ENCODE peak calls at places on chromosomes 11 and 22, in seven cellular contexts. A is lower lobe of right lung, P is A549, R is heart right ventricle, U is Panc1, F is Caco-2, T is right lobe of liver. Q is an unnamed sample. For H3K4me1, the result is how much of the 10 kb centered on the place peaks cover.

GRCh38 chr11:8597182-8597581 is 3.2 kb upstream of the STK33 start:
- DNase-seq in R (no peak), P (peak), F (no peak), A (no peak), U (no peak), T (no peak), Q (peak)

GRCh38 chr11:119284344-119285157 is 32.4 kb downstream of the MCAM start:
- DNase-seq in T (no peak), R (no peak), U (peak), F (no peak), P (peak), A (no peak), Q (no peak)

GRCh38 chr11:40129276-40129675 is 1330.2 kb downstream of the LRRC4C start:
- DNase-seq in A (no peak), P (no peak), F (no peak), T (no peak), R (no peak), U (no peak), Q (no peak)

GRCh38 chr11:128759597-128759996 is 65.7 kb downstream of the FLI1 start:
- DNase-seq in A (no peak), P (no peak), U (no peak), T (no peak), F (no peak), R (no peak), Q (peak)

GRCh38 chr22:47190276-47190956 is 428.0 kb downstream of the TBC1D22A start:
- DNase-seq in T (no peak), A (peak), R (no peak), U (no peak), P (no peak), F (peak), Q (peak)

GRCh38 chr22:27581688-27582087 is 219.9 kb downstream of the MN1 start:
- DNase-seq in F (no peak), P (no peak), R (peak), A (peak), T (no peak), U (no peak), Q (no peak)

GRCh38 chr22:26529345-26529744 is 17.1 kb upstream of the TFIP11 start:
- DNase-seq in R (no peak), F (no peak), U (no peak), A (no peak), T (peak), P (no peak), Q (no peak)

GRCh38 chr11:6385046-6385777 is 5.1 kb upstream of the SMPD1 start:
- DNase-seq in F (no peak), U (no peak), A (no peak), T (no peak), P (no peak), R (no peak), Q (no peak)

GRCh38 chr11:37984991-37985390 is 1387.0 kb upstream of the RAG2 start:
- DNase-seq in U (no peak), T (no peak), P (no peak), A (no peak), F (no peak), R (no peak), Q (no peak)

GRCh38 chr22:35727436-35727835 is 9.8 kb downstream of the APOL5 start:
- DNase-seq in F (no peak), T (no peak), U (no peak), R (no peak), A (no peak), P (no peak), Q (no peak)

GRCh38 chr11:17328856-17329490 is 22.6 kb upstream of the NCR3LG1 start:
- DNase-seq in A (no peak), U (no peak), F (no peak), R (no peak), T (no peak), P (no peak), Q (no peak)

GRCh38 chr11:66646875-66647274 is 8.4 kb downstream of the RBM4 start:
- DNase-seq in T (no peak), P (no peak), F (no peak), A (no peak), R (no peak), U (no peak), Q (no peak)

GRCh38 chr11:105937331-105937730 is 84.7 kb downstream of the MSANTD4 start:
- DNase-seq in P (no peak), R (no peak), A (no peak), T (no peak), U (peak), F (no peak), Q (no peak)

GRCh38 chr22:47198801-47199251 is 436.4 kb downstream of the TBC1D22A start:
- DNase-seq in P (no peak), F (no peak), A (no peak), T (no peak), U (no peak), R (no peak), Q (peak)

GRCh38 chr11:299081-299891 is at the start of gene IFITM5:
- DNase-seq in F (no peak), A (peak), U (no peak), T (peak), R (peak), P (no peak), Q (peak)

GRCh38 chr11:19935507-19935906 is 222.9 kb downstream of the NAV2 start:
- DNase-seq in U (no peak), T (no peak), P (no peak), R (no peak), F (no peak), A (no peak), Q (peak)

GRCh38 chr11:74019104-74019738 is 10.3 kb upstream of the UCP3 start:
- DNase-seq in A (no peak), U (no peak), P (no peak), F (no peak), T (peak), R (peak), Q (no peak)

GRCh38 chr22:41902016-41902415 is 12.9 kb downstream of the SHISA8 start:
- DNase-seq in R (no peak), F (no peak), T (no peak), U (no peak), A (no peak), P (no peak), Q (no peak)

GRCh38 chr11:67558084-67558772 is 25.4 kb upstream of the GSTP1 start:
- DNase-seq in R (peak), T (peak), F (no peak), A (peak), U (no peak), P (no peak), Q (peak)

DNA sequence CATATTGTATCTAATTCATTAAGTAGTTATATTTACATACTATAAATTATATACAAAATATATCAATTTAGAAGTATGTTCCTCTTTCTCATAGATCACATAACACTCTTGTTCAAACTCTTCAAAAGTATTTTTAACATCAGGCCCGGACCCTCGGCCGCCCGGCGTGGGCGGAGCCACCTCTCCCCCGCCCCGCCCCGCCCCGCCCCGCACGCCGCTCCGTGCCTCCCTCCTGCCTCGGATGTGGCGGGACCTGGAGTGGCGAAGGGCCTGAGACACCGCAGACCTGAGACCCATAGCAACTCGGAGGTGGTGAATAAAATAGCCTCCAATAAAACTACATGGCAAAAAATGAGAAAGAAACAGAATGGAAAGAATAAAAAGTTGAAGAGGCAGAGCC is 105.9 kb upstream of the BDNF start:
- DNase-seq in A (no peak), T (no peak), F (no peak), P (no peak), R (no peak), U (no peak), Q (no peak)
- H3K4me1 ChIP-seq in A (under half), T (under half), F (under half), P (under half), R (under half), U (under half), Q (under half)

GRCh38 chr22:46081831-46082210 is 68.5 kb upstream of the PPARA start:
- DNase-seq in R (peak), U (no peak), A (peak), F (no peak), P (no peak), T (peak), Q (no peak)
- H3K4me1 ChIP-seq in R (half or more), U (half or more), A (half or more), F (under half), P (half or more), T (half or more), Q (half or more)

DNA sequence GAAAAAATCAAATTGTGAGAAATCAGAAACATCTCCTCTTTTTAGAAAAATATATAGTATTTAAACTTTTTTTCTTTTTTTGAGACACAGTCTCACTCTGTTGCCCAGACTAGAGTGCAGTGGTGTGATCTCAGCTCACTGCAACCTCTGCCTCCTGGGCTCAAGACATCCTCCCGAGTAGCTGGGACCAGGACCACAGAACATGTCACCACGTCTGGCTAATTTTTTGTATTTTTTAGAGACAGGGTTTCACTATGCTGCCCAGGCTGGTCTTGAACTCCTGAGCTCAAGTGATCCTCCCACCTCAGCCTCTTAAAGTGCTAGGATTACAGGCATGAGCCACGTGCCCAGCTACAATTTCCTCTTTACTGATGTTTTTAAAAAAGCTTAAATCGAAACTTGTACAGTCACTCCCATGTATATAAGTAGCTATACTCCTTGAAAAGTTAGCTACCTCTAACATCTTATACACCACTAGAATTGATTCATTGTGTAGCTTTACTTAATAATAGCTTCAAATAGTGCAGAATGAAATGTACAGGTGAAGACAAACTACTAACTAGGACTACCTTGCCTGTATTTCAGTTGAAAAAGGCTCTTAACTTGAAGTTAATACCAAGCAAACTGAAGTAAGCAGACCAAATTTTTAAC is 10.3 kb downstream of the EIF4G2 start:
- DNase-seq in U (no peak), R (no peak), T (no peak), P (no peak), A (no peak), F (no peak), Q (no peak)
- H3K4me1 ChIP-seq in U (under half), R (under half), T (under half), P (under half), A (half or more), F (under half), Q (under half)

GRCh38 chr11:65430406-65431217 is 8.0 kb downstream of the NEAT1 start:
- DNase-seq in A (no peak), T (peak), P (no peak), U (no peak), R (no peak), F (no peak), Q (no peak)
- H3K4me1 ChIP-seq in A (half or more), T (under half), P (half or more), U (half or more), R (half or more), F (under half), Q (half or more)

GRCh38 chr22:31496007-31496734 is at the start of gene SFI1:
- DNase-seq in P (peak), U (peak), F (peak), R (peak), A (peak), T (peak), Q (peak)

GRCh38 chr22:31497148-31497938 is 1.0 kb downstream of the SFI1 start:
- DNase-seq in A (no peak), P (no peak), R (no peak), F (no peak), T (no peak), U (no peak), Q (no peak)

GRCh38 chr22:31492151-31492550 is 2.5 kb upstream of the EIF4ENIF1 start:
- DNase-seq in T (no peak), U (no peak), F (no peak), P (no peak), A (no peak), R (no peak), Q (no peak)

GRCh38 chr22:31496735-31497146 is 405 bp downstream of the SFI1 start:
- DNase-seq in P (no peak), R (peak), F (no peak), A (peak), T (peak), U (no peak), Q (no peak)

DNA sequence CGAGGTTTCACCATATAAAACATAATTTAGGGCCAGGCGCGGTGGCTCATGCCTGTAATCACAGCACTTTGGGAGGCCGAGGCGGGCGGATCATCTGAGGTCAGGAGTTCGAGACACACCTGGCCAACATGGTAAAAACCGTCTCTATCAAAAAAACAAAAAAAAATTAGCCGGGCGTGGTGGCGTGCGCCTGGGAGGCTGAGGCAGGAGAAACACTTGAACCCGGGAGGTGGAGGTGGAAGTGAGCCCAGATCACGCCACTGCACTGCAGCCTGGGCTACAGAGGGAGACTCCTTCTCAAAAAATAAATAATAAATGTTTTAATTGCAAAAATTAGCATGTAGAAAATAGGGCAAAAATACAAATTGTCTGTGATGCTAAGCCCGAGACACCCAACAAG is 993 bp upstream of the SFI1 start:
- DNase-seq in F (no peak), R (no peak), U (no peak), T (no peak), A (no peak), P (no peak), Q (no peak)
- H3K4me1 ChIP-seq in F (under half), R (under half), U (under half), T (under half), A (under half), P (under half), Q (under half)

GRCh38 chr11:65218446-65218845 is 36.7 kb downstream of the CAPN1 start:
- DNase-seq in P (no peak), T (no peak), R (no peak), F (no peak), A (no peak), U (no peak), Q (no peak)
- H3K4me1 ChIP-seq in P (under half), T (under half), R (under half), F (under half), A (under half), U (under half), Q (under half)

GRCh38 chr11:69352715-69353325 is 58.9 kb downstream of the MYEOV start:
- DNase-seq in U (peak), A (peak), P (peak), T (no peak), F (no peak), R (no peak), Q (peak)
- H3K4me1 ChIP-seq in U (under half), A (under half), P (half or more), T (under half), F (under half), R (under half), Q (half or more)

GRCh38 chr22:28780296-28780695 is 7.8 kb downstream of the CCDC117 start:
- DNase-seq in A (no peak), R (no peak), U (no peak), P (no peak), T (no peak), F (no peak), Q (no peak)
- H3K4me1 ChIP-seq in A (under half), R (under half), U (under half), P (under half), T (under half), F (under half), Q (under half)

DNA sequence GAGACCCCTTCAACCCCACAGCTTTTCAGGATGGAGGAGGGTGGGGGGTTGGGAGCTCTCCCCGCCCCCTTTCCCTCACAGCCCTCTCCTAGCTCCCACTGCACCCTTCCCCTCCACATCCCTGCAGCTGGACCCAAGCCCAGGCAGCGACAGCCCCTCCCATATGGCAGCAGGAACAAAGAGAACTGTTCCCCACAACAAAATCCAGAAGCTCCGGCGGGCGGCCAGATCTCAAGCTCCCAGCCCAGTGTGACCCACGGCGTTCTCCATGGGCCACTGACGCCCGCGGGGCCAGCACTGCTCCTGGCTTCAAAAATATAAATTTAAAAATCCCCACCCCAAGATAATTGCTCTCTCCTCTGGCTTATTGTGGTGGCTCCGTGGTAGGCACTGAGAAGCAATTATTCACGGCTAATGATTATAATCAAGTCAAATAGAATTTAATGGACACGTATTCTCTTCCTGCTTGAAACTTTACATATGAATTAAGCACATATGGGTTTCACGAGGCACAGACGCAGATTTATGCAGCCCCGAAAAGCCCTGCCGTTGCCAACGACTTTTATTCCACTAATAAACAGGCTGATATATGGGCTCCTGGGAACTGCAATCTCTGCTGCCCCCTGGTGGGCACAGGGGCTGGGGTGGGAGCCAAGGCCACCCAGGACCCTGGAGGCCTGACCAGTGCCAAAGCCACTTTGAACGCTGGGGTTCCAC is 17.6 kb downstream of the MACROD1 start:
- DNase-seq in U (no peak), A (peak), P (peak), F (peak), R (peak), T (peak), Q (peak)
- H3K4me1 ChIP-seq in U (under half), A (under half), P (under half), F (under half), R (under half), T (under half), Q (under half)

Q was measured in osteoblast.